ENCODE peak calls at places on chromosomes 7 and 10, in seven cellular contexts. C is esophagus squamous epithelium, X is brain microvascular endothelial cell, W is kidney, L is cardiac muscle cell, Y is dorsolateral prefrontal cortex, T is heart left ventricle. E is an unnamed sample.

GRCh38 chr7:121012170-121012874 is 23.8 kb downstream of the CPED1 start:
- DNase-seq in C (no peak), X (no peak), W (no peak), L (no peak), Y (no peak), T (no peak), E (no peak)

GRCh38 chr10:18216482-18216881 is 76.3 kb downstream of the CACNB2 start:
- DNase-seq in C (no peak), X (peak; percentile 31), W (no peak), L (peak; percentile 45), Y (no peak), T (no peak), E (no peak)

GRCh38 chr10:47299989-47300931 is at the start of gene GDF10:
- DNase-seq in C (no peak), X (no peak), W (no peak), L (peak; percentile 52), Y (no peak), T (no peak), E (no peak)

GRCh38 chr7:137439829-137440433 is 96.4 kb upstream of the PTN start:
- DNase-seq in C (no peak), X (no peak), W (no peak), L (peak; percentile 17), Y (no peak), T (no peak), E (no peak)

GRCh38 chr10:110498982-110499795 is 1.5 kb downstream of the DUSP5 start:
- DNase-seq in C (no peak), X (no peak), W (no peak), L (peak; percentile 70), Y (no peak), T (peak; percentile 41), E (no peak)

GRCh38 chr7:132685301-132685700 is 109.0 kb upstream of the PLXNA4 start:
- DNase-seq in C (no peak), X (no peak), W (no peak), L (no peak), Y (no peak), T (no peak), E (no peak)

GRCh38 chr10:75283150-75284096 is 47.7 kb upstream of the COMTD1 start:
- DNase-seq in C (no peak), X (no peak), W (no peak), L (peak; percentile 65), Y (no peak), T (peak; percentile 50), E (peak; percentile 61)

GRCh38 chr10:126398924-126399323 is 10.6 kb upstream of the ADAM12 start:
- DNase-seq in C (no peak), X (no peak), W (no peak), L (no peak), Y (no peak), T (no peak), E (no peak)

GRCh38 chr7:68688416-68689086 is 909.7 kb upstream of the AUTS2 start:
- DNase-seq in C (no peak), X (no peak), W (no peak), L (no peak), Y (no peak), T (no peak), E (no peak)

GRCh38 chr10:132957981-132958885 is 15.9 kb upstream of the CFAP46 start:
- DNase-seq in C (no peak), X (no peak), W (no peak), L (peak; percentile 82), Y (no peak), T (no peak), E (no peak)

GRCh38 chr10:100864981-100865380 is 47.8 kb upstream of the SLF2 start:
- DNase-seq in C (no peak), X (no peak), W (no peak), L (no peak), Y (peak; percentile 16), T (no peak), E (no peak)

GRCh38 chr7:44162179-44162578 is 21.0 kb upstream of the MYL7 start:
- DNase-seq in C (no peak), X (no peak), W (no peak), L (no peak), Y (no peak), T (no peak), E (no peak)

GRCh38 chr10:98419456-98420261 is 4.7 kb upstream of the PYROXD2 start:
- DNase-seq in C (no peak), X (no peak), W (no peak), L (no peak), Y (no peak), T (no peak), E (no peak)

GRCh38 chr10:98417973-98418372 is 3.0 kb upstream of the PYROXD2 start:
- DNase-seq in C (no peak), X (no peak), W (no peak), L (no peak), Y (no peak), T (no peak), E (no peak)

GRCh38 chr10:98418596-98419265 is 3.7 kb upstream of the PYROXD2 start:
- DNase-seq in C (no peak), X (no peak), W (no peak), L (no peak), Y (no peak), T (no peak), E (no peak)

GRCh38 chr10:98422182-98422581 is 7.2 kb upstream of the PYROXD2 start:
- DNase-seq in C (no peak), X (no peak), W (no peak), L (no peak), Y (no peak), T (no peak), E (no peak)

DNA sequence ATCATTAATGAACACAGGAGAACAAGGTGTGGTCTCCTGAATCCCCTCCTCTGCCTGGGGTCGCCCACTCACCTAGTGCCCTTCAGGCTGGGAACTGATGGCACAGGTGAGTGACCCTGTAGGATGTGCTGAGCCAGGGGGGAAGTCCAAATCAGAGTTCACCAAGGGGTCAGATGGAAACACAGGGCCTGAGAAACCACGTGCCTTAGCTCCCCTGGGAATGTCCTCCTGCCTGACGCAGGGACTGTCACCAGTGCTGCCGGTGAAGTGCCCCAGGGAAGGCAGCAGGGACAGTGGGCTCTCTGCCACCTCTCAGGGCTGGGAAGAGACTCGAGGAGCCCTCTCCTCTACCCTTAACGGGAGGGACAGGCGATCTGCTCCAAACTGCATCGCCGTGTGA is 5.8 kb upstream of the PYROXD2 start:
- DNase-seq in C (no peak), X (no peak), W (no peak), L (no peak), Y (no peak), T (peak; percentile 60), E (no peak)
- TF ChIP-seq CTCF in C (no peak), X (no peak), W (no peak), L (no peak), Y (no peak), T (no peak), E (no peak)

DNA sequence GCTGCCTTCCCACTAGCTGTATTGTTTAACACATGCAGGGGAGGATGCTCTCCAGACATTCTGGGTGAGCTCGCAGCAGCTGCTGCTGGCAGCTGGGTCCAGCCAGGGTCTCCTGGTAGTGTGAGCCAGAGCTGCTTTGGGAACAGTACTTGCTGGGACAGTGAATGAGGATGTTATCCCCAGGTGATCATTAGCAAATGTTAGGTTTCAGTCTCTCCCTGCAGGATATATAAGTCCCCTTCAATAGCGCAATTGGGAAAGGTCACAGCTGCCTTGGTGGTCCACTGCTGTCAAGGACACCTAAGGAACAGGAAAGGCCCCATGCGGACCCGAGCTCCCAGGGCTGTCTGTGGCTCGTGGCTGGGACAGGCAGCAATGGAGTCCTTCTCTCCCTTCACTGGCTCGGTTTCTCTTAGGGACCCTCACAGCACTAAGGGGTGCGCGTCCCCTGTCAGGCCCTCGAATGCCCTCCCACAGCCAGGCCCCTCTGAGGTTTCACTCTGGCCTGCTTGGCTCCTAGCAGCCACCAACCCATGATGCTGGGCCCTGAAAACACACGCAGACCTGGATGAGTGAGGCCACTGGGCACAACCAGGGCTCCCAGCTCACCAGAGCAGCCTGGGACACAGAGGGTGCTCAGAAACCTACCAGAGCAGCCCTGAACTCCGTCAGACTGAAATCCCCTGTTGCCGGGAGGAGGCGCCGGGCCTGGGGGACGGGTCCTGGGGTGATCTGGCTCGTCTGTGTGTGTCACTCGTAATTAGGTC is 173.0 kb upstream of the LANCL2 start:
- DNase-seq in C (no peak), X (no peak), W (no peak), L (no peak), Y (no peak), T (no peak), E (no peak)
- TF ChIP-seq CTCF in C (no peak), X (peak; percentile 31), W (no peak), L (peak; percentile 23), Y (no peak), T (no peak), E (no peak)

GRCh38 chr7:114218283-114218682 is 196.3 kb upstream of the FOXP2 start:
- DNase-seq in C (no peak), X (no peak), W (no peak), L (no peak), Y (no peak), T (no peak), E (no peak)

GRCh38 chr7:114214454-114214853 is 200.2 kb upstream of the FOXP2 start:
- DNase-seq in C (no peak), X (no peak), W (no peak), L (no peak), Y (no peak), T (no peak), E (no peak)

GRCh38 chr7:114212753-114213439 is 201.7 kb upstream of the FOXP2 start:
- DNase-seq in C (no peak), X (no peak), W (no peak), L (no peak), Y (no peak), T (no peak), E (no peak)

DNA sequence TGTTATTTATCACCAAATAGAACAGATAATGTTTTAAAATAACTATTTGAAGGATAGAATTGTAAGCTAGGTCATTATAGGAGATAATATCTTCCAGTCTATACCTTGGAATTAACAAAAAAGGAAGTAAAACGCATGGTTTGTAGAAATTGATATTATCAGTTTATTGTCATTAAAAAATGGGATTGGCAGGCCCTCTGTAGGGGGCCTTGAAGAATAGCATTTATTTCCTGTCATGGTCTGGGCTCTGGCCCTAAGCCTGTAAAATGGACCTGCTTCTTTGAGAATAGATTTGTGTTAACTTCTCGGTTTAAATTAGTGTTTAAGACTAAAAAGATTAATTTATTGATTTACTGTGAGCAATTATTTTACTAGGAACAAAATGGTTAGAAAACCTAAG is 197.6 kb upstream of the FOXP2 start:
- DNase-seq in C (no peak), X (no peak), W (no peak), L (no peak), Y (no peak), T (no peak), E (no peak)
- TF ChIP-seq CTCF in C (no peak), X (peak; percentile 42), W (peak; percentile 20), L (no peak), Y (no peak), T (no peak), E (no peak)

DNA sequence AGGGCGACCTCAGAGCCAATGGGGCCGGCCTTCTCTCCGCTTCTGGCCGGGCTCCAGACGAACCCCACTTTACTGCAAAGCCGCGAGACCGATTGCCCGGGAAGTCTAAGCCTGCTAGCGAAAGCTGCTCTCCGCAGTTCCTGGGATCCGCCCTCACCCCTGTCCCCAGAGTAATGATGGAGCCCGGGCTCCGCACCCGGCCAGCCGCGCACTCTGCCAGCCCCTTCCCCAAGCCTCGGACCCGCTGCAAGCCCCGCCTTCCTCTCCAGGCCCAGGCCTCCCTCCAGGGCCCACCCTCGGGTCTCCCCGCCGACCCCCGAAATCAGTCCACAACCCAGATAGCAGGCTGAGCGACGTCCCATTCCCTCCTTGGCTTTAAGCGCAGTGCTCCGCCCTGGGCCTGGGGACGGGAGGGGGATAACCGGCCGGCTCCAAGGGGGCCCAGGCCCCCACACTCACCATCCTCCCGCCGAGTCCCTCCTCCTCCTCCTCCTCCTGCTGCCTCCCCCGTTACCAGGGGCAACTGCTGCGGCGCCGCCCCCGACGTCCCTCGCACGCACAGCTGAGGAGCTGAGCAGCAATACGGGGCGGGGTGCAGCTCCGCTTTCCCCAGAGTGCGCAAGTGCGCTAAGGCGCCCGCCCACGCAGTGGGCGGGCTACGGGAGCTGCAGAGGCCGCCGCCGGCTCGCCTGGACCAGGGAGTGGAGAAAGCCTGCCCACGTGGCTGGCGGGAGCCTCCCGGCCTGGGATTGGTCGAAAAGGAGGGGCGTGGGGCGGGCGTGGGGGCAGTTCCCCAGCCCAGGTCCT is at the start of gene ARL3:
- DNase-seq in C (peak; percentile 84), X (peak; percentile 97), W (peak; percentile 100), L (peak; percentile 98), Y (peak; percentile 96), T (peak; percentile 99), E (peak; percentile 93)
- TF ChIP-seq CTCF in C (peak; percentile 7), X (peak; percentile 56), W (peak; percentile 16), L (peak; percentile 40), Y (no peak), T (peak; percentile 8), E (no peak)